ENCODE peak calls at places on chromosomes 13 and 19, in nine cellular contexts. T, C, F, S, Z, E, M, W and K are unnamed samples.

GRCh38 chr19:21841081-21841783 is 5.2 kb upstream of the ZNF43 start:
- DNase-seq in T (no peak), S (no peak), Z (no peak), F (no peak), M (no peak), C (no peak), W (no peak), E (no peak), K (no peak)

GRCh38 chr13:37709318-37709717 is 110.8 kb upstream of the POSTN start:
- DNase-seq in W (peak; percentile 15), E (no peak), S (no peak), C (no peak), T (no peak), Z (no peak), F (no peak), M (no peak), K (no peak)

GRCh38 chr13:103952183-103952582 is 886.0 kb upstream of the SLC10A2 start:
- DNase-seq in S (no peak), C (no peak), F (no peak), W (no peak), E (no peak), Z (no peak), M (no peak), T (no peak), K (no peak)

GRCh38 chr13:51122868-51123267 is 11.8 kb upstream of the C13orf42 start:
- DNase-seq in T (peak; percentile 5), Z (no peak), W (no peak), E (no peak), M (no peak), S (no peak), F (no peak), C (no peak), K (no peak)

GRCh38 chr19:46634045-46634655 is 1.9 kb downstream of the GNG8 start:
- DNase-seq in Z (no peak), T (peak; percentile 99), M (peak; percentile 57), S (peak; percentile 77), W (no peak), F (peak; percentile 96), C (peak; percentile 63), E (peak; percentile 61), K (peak; percentile 79)

GRCh38 chr19:16386619-16387240 is 62.1 kb downstream of the KLF2 start:
- DNase-seq in S (peak; percentile 71), E (peak; percentile 18), M (no peak), W (peak; percentile 62), F (no peak), Z (peak; percentile 17), C (no peak), T (no peak), K (no peak)

GRCh38 chr13:32426981-32427851 is 714 bp downstream of the N4BP2L1 start:
- DNase-seq in F (peak; percentile 14), C (no peak), S (no peak), Z (peak; percentile 10), M (no peak), W (no peak), T (peak; percentile 49), E (peak; percentile 36), K (no peak)

GRCh38 chr19:45762870-45763631 is 6.0 kb downstream of the SIX5 start:
- DNase-seq in E (no peak), M (no peak), Z (no peak), F (no peak), C (no peak), W (no peak), T (no peak), S (no peak), K (no peak)

GRCh38 chr19:8607386-8607785 is 3.1 kb downstream of the ADAMTS10 start:
- DNase-seq in C (no peak), E (no peak), W (no peak), M (peak; percentile 83), T (no peak), F (no peak), Z (no peak), S (peak; percentile 67), K (no peak)

GRCh38 chr13:51180853-51181511 is 41.2 kb upstream of the FAM124A start:
- DNase-seq in T (no peak), F (no peak), Z (no peak), M (no peak), S (no peak), E (no peak), C (no peak), W (no peak), K (no peak)